ENCODE peak calls at places on chromosomes 6 and 20, in seven cellular contexts. R is K562, O is stomach, U is sigmoid colon, W is GM12878, H is ovary, T is tibial nerve. X is an unnamed sample.

GRCh38 chr6:90369651-90370050 is 73.0 kb upstream of the BACH2 start:
- DNase-seq in W (no peak), O (no peak), H (no peak), T (no peak), R (peak; percentile 66), U (no peak), X (no peak)

GRCh38 chr6:50187212-50188055 is 137.7 kb upstream of the DEFB112 start:
- DNase-seq in U (no peak), W (no peak), R (no peak), H (no peak), T (no peak), O (no peak), X (no peak)

GRCh38 chr6:17493286-17493685 is 99.9 kb downstream of the CAP2 start:
- DNase-seq in U (peak; percentile 84), T (no peak), H (no peak), O (no peak), R (peak; percentile 62), W (no peak), X (no peak)

GRCh38 chr20:10646006-10646405 is 27.8 kb downstream of the JAG1 start:
- DNase-seq in U (no peak), O (no peak), T (no peak), W (no peak), R (no peak), H (no peak), X (peak; percentile 16)

GRCh38 chr6:21902766-21903165 is 309.2 kb downstream of the SOX4 start:
- DNase-seq in O (no peak), H (no peak), U (no peak), T (no peak), W (no peak), R (no peak), X (no peak)

GRCh38 chr6:128507337-128508310 is 12.8 kb downstream of the PTPRK start:
- DNase-seq in H (no peak), T (no peak), R (no peak), U (no peak), O (no peak), W (no peak), X (no peak)

GRCh38 chr20:6735913-6736845 is 31.3 kb upstream of the BMP2 start:
- DNase-seq in T (no peak), U (no peak), O (peak; percentile 33), W (no peak), H (no peak), R (no peak), X (no peak)

GRCh38 chr6:142612956-142613355 is 311.1 kb downstream of the ADGRG6 start:
- DNase-seq in O (no peak), H (no peak), W (no peak), T (no peak), R (no peak), U (no peak), X (no peak)

GRCh38 chr6:210104-210456 is 82.2 kb upstream of the DUSP22 start:
- DNase-seq in O (no peak), R (no peak), H (no peak), T (no peak), W (no peak), U (no peak), X (no peak)

GRCh38 chr20:53157443-53158408 is 185.6 kb downstream of the TSHZ2 start:
- DNase-seq in O (peak; percentile 51), U (no peak), R (peak; percentile 79), W (no peak), H (peak; percentile 36), T (no peak), X (no peak)

GRCh38 chr6:35359744-35360348 is 17.5 kb downstream of the PPARD start:
- DNase-seq in T (no peak), U (peak; percentile 83), R (no peak), O (no peak), W (no peak), H (peak; percentile 58), X (no peak)

GRCh38 chr20:61958773-61959172 is 106.9 kb downstream of the TAF4 start:
- DNase-seq in T (no peak), R (no peak), U (peak; percentile 15), O (no peak), W (no peak), H (peak; percentile 14), X (no peak)

GRCh38 chr6:11833626-11834592 is 55.3 kb upstream of the ADTRP start:
- DNase-seq in W (peak; percentile 84), O (peak; percentile 49), T (no peak), R (peak; percentile 90), H (no peak), U (no peak), X (no peak)

GRCh38 chr20:22373164-22373895 is 211.0 kb downstream of the FOXA2 start:
- DNase-seq in R (no peak), H (no peak), T (no peak), O (no peak), W (no peak), U (no peak), X (no peak)

GRCh38 chr20:703010-703409 is 27.4 kb upstream of the SCRT2 start:
- DNase-seq in O (no peak), U (no peak), W (no peak), T (no peak), R (peak; percentile 21), H (no peak), X (no peak)

GRCh38 chr20:1524004-1524403 is 32.8 kb upstream of the SIRPB2 start:
- DNase-seq in U (no peak), O (no peak), W (no peak), T (no peak), H (no peak), R (peak; percentile 8), X (no peak)

GRCh38 chr20:58633161-58634035 is 17.7 kb upstream of the STX16 start:
- DNase-seq in U (peak; percentile 40), H (no peak), R (no peak), O (no peak), T (no peak), W (no peak), X (no peak)

GRCh38 chr6:108133594-108134179 is 32.1 kb upstream of the NR2E1 start:
- DNase-seq in U (peak; percentile 75), W (no peak), H (peak; percentile 41), R (peak; percentile 51), O (peak; percentile 71), T (no peak), X (no peak)

GRCh38 chr6:126848119-126848518 is 270.4 kb upstream of the RSPO3 start:
- DNase-seq in U (no peak), T (no peak), H (no peak), R (no peak), W (no peak), O (no peak), X (no peak)

GRCh38 chr6:44257007-44257752 is at the start of gene SLC35B2:
- DNase-seq in O (peak; percentile 68), U (peak; percentile 84), R (peak; percentile 92), H (peak; percentile 87), W (no peak), T (peak; percentile 54), X (peak; percentile 83)

GRCh38 chr6:98880486-98880885 is 46.1 kb downstream of the POU3F2 start:
- DNase-seq in H (no peak), O (no peak), T (no peak), U (no peak), R (no peak), W (peak; percentile 32), X (no peak)

GRCh38 chr6:98885330-98885729 is 51.0 kb downstream of the POU3F2 start:
- DNase-seq in H (no peak), U (no peak), O (no peak), T (no peak), W (no peak), R (no peak), X (no peak)
- H3K36me3 ChIP-seq in H (no peaks in the 10 kb centered on the region), U (peaks cover 24% of the 10 kb centered on the region), O (peaks cover 37% of the 10 kb centered on the region), T (no peaks in the 10 kb centered on the region), W (no peaks in the 10 kb centered on the region), R (peaks cover 13% of the 10 kb centered on the region), X (peaks cover 27% of the 10 kb centered on the region)

GRCh38 chr6:33276864-33277662 is at the start of gene B3GALT4:
- DNase-seq in R (peak; percentile 95), O (peak; percentile 84), W (peak; percentile 49), U (peak; percentile 91), H (peak; percentile 75), T (peak; percentile 48), X (peak; percentile 91)

GRCh38 chr6:33278810-33279209 is 1.9 kb downstream of the B3GALT4 start:
- DNase-seq in H (no peak), O (no peak), U (no peak), T (no peak), R (no peak), W (no peak), X (no peak)

GRCh38 chr6:33277663-33278391 is 904 bp downstream of the B3GALT4 start:
- DNase-seq in H (no peak), U (no peak), W (no peak), T (no peak), R (peak; percentile 52), O (no peak), X (no peak)

GRCh38 chr6:33278392-33278741 is 1.4 kb downstream of the B3GALT4 start:
- DNase-seq in T (no peak), W (no peak), U (no peak), H (no peak), O (no peak), R (no peak), X (no peak)

GRCh38 chr6:33276581-33276863 is 401 bp upstream of the B3GALT4 start:
- DNase-seq in T (no peak), H (no peak), R (no peak), W (no peak), O (no peak), U (no peak), X (no peak)
- TF ChIP-seq POLR2A in T (no peak), H (no peak), R (no peak), W (no peak), O (no peak), U (no peak), X (no peak)

GRCh38 chr6:53547815-53548496 is 3.1 kb upstream of the GCLC start:
- DNase-seq in R (peak; percentile 98), T (peak; percentile 95), H (peak; percentile 97), W (peak; percentile 69), O (peak; percentile 98), U (peak; percentile 99), X (peak; percentile 98)
- TF ChIP-seq EP300 in R (peak; percentile 73), T (peak; percentile 71), H (peak; percentile 76), W (no peak), O (peak; percentile 72), U (peak; percentile 42), X (no peak)

GRCh38 chr6:167972193-167972592 is 25.3 kb upstream of the KIF25 start:
- DNase-seq in U (no peak), H (no peak), W (no peak), R (no peak), O (no peak), T (no peak), X (no peak)

GRCh38 chr6:167970236-167970635 is 27.2 kb upstream of the KIF25 start:
- DNase-seq in U (no peak), T (no peak), W (no peak), H (no peak), R (no peak), O (no peak), X (no peak)

GRCh38 chr6:167965602-167966539 is 31.6 kb upstream of the KIF25 start:
- DNase-seq in H (no peak), W (no peak), U (no peak), O (no peak), T (no peak), R (no peak), X (no peak)

GRCh38 chr6:167966540-167966905 is 30.9 kb upstream of the KIF25 start:
- DNase-seq in U (no peak), R (no peak), T (no peak), W (no peak), H (no peak), O (no peak), X (no peak)

DNA sequence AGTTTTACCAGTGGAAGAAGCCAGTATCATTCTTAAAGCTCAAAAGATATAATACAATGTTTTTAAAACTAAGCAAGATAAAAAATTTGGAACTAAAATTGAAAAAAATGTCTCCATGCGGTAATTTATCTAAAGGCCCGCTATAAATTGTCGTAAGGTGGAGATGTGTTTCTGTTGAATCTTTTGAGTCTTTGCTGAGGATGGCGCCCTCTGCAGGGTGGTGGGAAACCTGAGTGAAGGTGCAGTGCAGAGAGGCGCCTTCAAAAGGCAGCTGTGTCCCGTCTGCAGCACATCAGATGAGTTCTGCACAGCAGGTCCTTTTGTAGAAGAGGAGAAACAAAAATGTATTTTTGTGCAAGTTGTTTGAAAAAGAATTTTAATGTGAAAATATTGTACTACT is 29.4 kb upstream of the KIF25 start:
- DNase-seq in T (no peak), O (no peak), R (peak; percentile 66), U (no peak), W (no peak), H (no peak), X (no peak)
- H3K36me3 ChIP-seq in T (no peaks in the 10 kb centered on the region), O (peaks cover 68% of the 10 kb centered on the region), R (peaks cover 73% of the 10 kb centered on the region), U (peaks cover 75% of the 10 kb centered on the region), W (peaks cover 2% of the 10 kb centered on the region), H (no peaks in the 10 kb centered on the region), X (peaks cover 63% of the 10 kb centered on the region)

X was measured in suprapubic skin.